ENCODE peak calls at places on chromosomes 13 and 19, in five cellular contexts. M is HepG2, I is GM12878, W is SK-N-SH, H is K562. B is an unnamed sample.
A peak's percentile ranks its signal among the peaks of the same experiment; 100 is the strongest.

GRCh38 chr13:50236898-50237318 is 221.7 kb downstream of the KCNRG start:
- DNase-seq in H (no peak), I (peak; percentile 78), W (no peak), M (no peak), B (no peak)

GRCh38 chr19:23305555-23305954 is 55.4 kb upstream of the ZNF724 start:
- DNase-seq in H (no peak), I (no peak), M (no peak), W (peak; percentile 15), B (no peak)

GRCh38 chr19:45166723-45167252 is 6.0 kb upstream of the NKPD1 start:
- DNase-seq in M (peak; percentile 76), H (no peak), W (no peak), I (no peak), B (no peak)

GRCh38 chr19:6260912-6261636 is 18.7 kb downstream of the MLLT1 start:
- DNase-seq in I (no peak), W (peak; percentile 84), M (peak; percentile 28), H (peak; percentile 60), B (no peak)

GRCh38 chr19:7861619-7862412 is 12.4 kb downstream of the PRR36 start:
- DNase-seq in W (no peak), H (no peak), M (no peak), I (no peak), B (no peak)

GRCh38 chr13:74111399-74111798 is 22.8 kb downstream of the KLF12 start:
- DNase-seq in M (no peak), I (no peak), W (no peak), H (no peak), B (no peak)

GRCh38 chr13:36418022-36418805 is 14.1 kb upstream of the CCNA1 start:
- DNase-seq in I (peak; percentile 32), H (no peak), M (no peak), W (no peak), B (no peak)

GRCh38 chr19:34253711-34254551 is 423 bp upstream of the GARRE1 start:
- DNase-seq in M (peak; percentile 66), I (no peak), H (peak; percentile 89), W (no peak), B (no peak)

GRCh38 chr19:22422220-22422619 is at the start of gene ZNF98:
- DNase-seq in W (no peak), H (no peak), M (no peak), I (no peak), B (no peak)

GRCh38 chr13:42038661-42039456 is 9.6 kb upstream of the DGKH start:
- DNase-seq in H (no peak), M (no peak), W (no peak), I (no peak), B (no peak)

GRCh38 chr19:49881672-49882394 is 4.3 kb downstream of the TBC1D17 start:
- DNase-seq in M (no peak), I (no peak), H (peak; percentile 83), W (peak; percentile 64), B (no peak)

GRCh38 chr13:59487883-59488282 is 675.8 kb downstream of the DIAPH3 start:
- DNase-seq in I (no peak), M (no peak), H (no peak), W (no peak), B (no peak)

GRCh38 chr13:26561636-26562537 is 4.4 kb downstream of the WASF3 start:
- DNase-seq in W (peak; percentile 51), M (peak; percentile 35), H (no peak), I (no peak), B (no peak)

GRCh38 chr13:38398810-38399493 is 49.3 kb downstream of the UFM1 start:
- DNase-seq in W (no peak), M (no peak), I (no peak), H (no peak), B (no peak)

GRCh38 chr13:39036212-39036611 is 1.7 kb downstream of the PROSER1 start:
- DNase-seq in H (no peak), W (no peak), I (no peak), M (peak; percentile 25), B (no peak)

GRCh38 chr19:53086949-53087348 is 16.3 kb downstream of the ZNF160 start:
- DNase-seq in M (no peak), I (no peak), W (no peak), H (no peak), B (no peak)

GRCh38 chr19:12766051-12766521 is 9.3 kb downstream of the HOOK2 start:
- DNase-seq in W (no peak), M (peak; percentile 76), I (no peak), H (peak; percentile 58), B (no peak)

GRCh38 chr19:6769006-6769637 is 1.9 kb upstream of the SH2D3A start:
- DNase-seq in W (peak; percentile 58), I (no peak), H (peak; percentile 61), M (no peak), B (no peak)

GRCh38 chr13:19171563-19171962 is 10.1 kb downstream of the TUBA3C start:
- DNase-seq in W (no peak), M (no peak), I (no peak), H (no peak), B (no peak)

GRCh38 chr19:461664-462551 is 1.1 kb upstream of the SHC2 start:
- DNase-seq in W (peak; percentile 77), H (peak; percentile 79), M (peak; percentile 66), I (no peak), B (no peak)

GRCh38 chr19:44055870-44056269 is 4.0 kb downstream of the ZNF223 start:
- DNase-seq in M (no peak), I (no peak), W (no peak), H (no peak), B (no peak)

GRCh38 chr13:32261567-32261966 is 53.6 kb downstream of the ZAR1L start:
- DNase-seq in W (peak; percentile 25), M (no peak), I (no peak), H (peak; percentile 67), B (no peak)

GRCh38 chr13:25874907-25875306 is 176.9 kb downstream of the SHISA2 start:
- DNase-seq in I (no peak), H (no peak), W (no peak), M (no peak), B (no peak)

GRCh38 chr19:11578342-11579142 is 1.1 kb upstream of the ACP5 start:
- DNase-seq in M (peak; percentile 31), I (no peak), W (peak; percentile 43), H (peak; percentile 68), B (no peak)

GRCh38 chr13:87087741-87088140 is 583.4 kb upstream of the SLITRK5 start:
- DNase-seq in W (no peak), H (no peak), I (no peak), M (no peak), B (no peak)

GRCh38 chr13:76934671-76935070 is 13.6 kb upstream of the ACOD1 start:
- DNase-seq in W (peak; percentile 8), H (no peak), I (no peak), M (no peak), B (no peak)

GRCh38 chr13:98528663-98529064 is 48.2 kb downstream of the STK24 start:
- DNase-seq in W (no peak), M (no peak), H (no peak), I (no peak), B (no peak)

GRCh38 chr13:90633849-90634248 is 713.6 kb upstream of the MIR17HG start:
- DNase-seq in H (no peak), M (no peak), W (no peak), I (no peak), B (no peak)

GRCh38 chr19:46605356-46605821 is 4.3 kb downstream of the CALM3 start:
- DNase-seq in W (peak; percentile 17), M (no peak), I (no peak), H (no peak), B (no peak)

GRCh38 chr13:97225533-97225932 is 3.4 kb downstream of the MBNL2 start:
- DNase-seq in I (no peak), W (no peak), H (no peak), M (no peak), B (no peak)

GRCh38 chr13:33548065-33548464 is 262.5 kb upstream of the STARD13 start:
- DNase-seq in H (no peak), I (no peak), M (no peak), W (no peak), B (no peak)
- H3K9ac ChIP-seq in H (no peak overlapping the region), I (no peak overlapping the region), M (no peak overlapping the region), W (no peak overlapping the region), B (no peak overlapping the region)

DNA sequence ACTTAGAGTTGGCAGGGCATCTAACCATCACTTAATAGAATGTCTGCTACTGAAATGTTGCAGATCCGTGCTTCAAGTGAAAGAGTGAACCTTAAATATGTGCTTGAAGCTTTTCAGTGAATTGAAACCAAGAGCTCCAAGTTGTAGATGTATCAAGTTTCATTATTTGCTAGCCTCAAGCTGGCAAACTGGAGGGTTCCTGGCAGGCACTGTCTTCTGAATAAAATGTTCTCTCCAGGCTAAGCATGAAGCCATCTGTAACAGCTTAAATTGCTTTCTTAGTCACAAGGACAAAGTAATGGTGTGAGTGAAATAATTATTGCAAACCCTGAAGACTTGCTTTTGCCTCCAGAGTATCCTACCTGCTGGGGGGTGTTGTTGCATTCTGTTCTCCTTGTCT is 415.0 kb upstream of the SPRY2 start:
- DNase-seq in W (no peak), I (no peak), H (no peak), M (no peak), B (no peak)
- TF ChIP-seq ZBTB33 in W (no peak), I (no peak), H (no peak), M (no peak), B (no peak)

DNA sequence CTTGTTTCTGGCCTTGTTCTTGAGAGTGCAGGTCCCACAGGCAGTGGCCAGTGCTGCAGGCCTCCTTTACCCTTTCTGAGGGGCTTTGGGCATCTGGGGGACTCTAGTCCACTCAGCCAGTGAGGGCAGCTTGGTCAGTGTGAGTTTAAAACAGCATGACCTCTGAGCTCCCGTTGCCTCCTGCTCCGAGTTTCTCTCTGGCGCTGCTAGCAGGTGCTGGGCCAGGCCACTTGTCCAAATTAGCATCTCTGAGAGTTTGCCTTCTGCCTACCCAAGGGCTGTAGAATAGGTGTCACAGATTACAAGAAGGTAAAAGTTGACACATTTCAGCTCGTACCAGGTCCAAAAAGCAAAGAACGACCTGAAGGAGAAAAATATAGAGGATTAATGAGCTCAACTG is 105.9 kb downstream of the SIPA1L3 start:
- DNase-seq in H (no peak), W (no peak), I (no peak), M (no peak), B (no peak)
- H3K27ac ChIP-seq in H (no peak overlapping the region), W (no peak overlapping the region), I (no peak overlapping the region), M (no peak overlapping the region), B (no peak overlapping the region)

GRCh38 chr13:46388308-46388707 is 1.3 kb upstream of the RUBCNL start:
- DNase-seq in M (no peak), I (no peak), W (no peak), H (no peak), B (no peak)
- H3K9ac ChIP-seq in M (no peak overlapping the region), I (peak overlapping the region; percentile 53), W (no peak overlapping the region), H (no peak overlapping the region), B (no peak overlapping the region)

GRCh38 chr13:113660066-113660465 is 2.1 kb upstream of the ATP4B start:
- DNase-seq in I (no peak), H (no peak), W (no peak), M (no peak), B (no peak)
- TF ChIP-seq ZBTB33 in I (no peak), H (no peak), W (no peak), M (no peak), B (no peak)

DNA sequence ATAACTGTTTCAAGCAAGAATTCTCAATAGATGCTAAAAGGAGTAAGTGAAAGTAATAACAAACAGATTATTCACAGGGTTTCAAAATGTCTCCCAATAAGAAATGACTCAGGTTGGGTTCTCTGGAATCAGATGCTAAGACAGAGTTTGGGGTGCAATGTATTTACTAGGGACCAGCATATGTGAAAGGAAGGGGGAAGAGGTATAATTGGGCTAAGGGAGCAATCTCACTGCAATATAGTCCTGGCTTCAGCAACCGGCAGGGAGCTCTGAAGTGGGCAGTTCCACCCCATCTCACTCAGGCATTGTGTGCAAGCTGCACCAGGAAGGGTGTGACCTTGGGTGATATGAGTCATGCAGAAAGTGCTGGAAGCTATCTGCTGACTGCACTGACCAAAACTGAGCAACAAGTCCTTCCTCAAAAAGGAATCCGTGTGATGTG is 23.4 kb downstream of the ZDHHC20 start:
- DNase-seq in W (no peak), H (peak; percentile 69), M (peak; percentile 71), I (peak; percentile 63), B (peak; percentile 87)
- H3K27ac ChIP-seq in W (no peak overlapping the region), H (peak overlapping the region; percentile 51), M (no peak overlapping the region), I (peak overlapping the region; percentile 50), B (peak overlapping the region; percentile 35)

B was measured in HCT116.